ENCODE peak calls at places on chromosome 7, in ten cellular contexts. G is cardiac muscle cell, L is fibroblast of lung, B is sigmoid colon, D is psoas muscle, X is OCI-LY7, T is heart right ventricle, A is breast epithelium, V is left ventricle myocardium inferior, J is stomach. S is an unnamed sample.

GRCh38 chr7:98795741-98796493 is 73.9 kb downstream of the TMEM130 start:
- DNase-seq in G (no peak), L (peak; percentile 42), B (no peak), D (no peak), X (no peak), T (no peak), A (no peak), V (no peak), J (no peak), S (no peak)

GRCh38 chr7:247636-248035 is 42.3 kb upstream of the FOXL3 start:
- DNase-seq in G (no peak), L (no peak), B (no peak), D (no peak), X (no peak), T (no peak), A (no peak), V (no peak), J (no peak), S (no peak)

GRCh38 chr7:155863721-155864151 is 51.5 kb upstream of the SHH start:
- DNase-seq in G (no peak), L (no peak), B (peak; percentile 27), D (no peak), X (no peak), T (no peak), A (no peak), V (no peak), J (peak; percentile 17), S (no peak)

GRCh38 chr7:101986335-101986734 is 168.9 kb downstream of the CUX1 start:
- DNase-seq in G (peak; percentile 18), L (peak; percentile 38), B (no peak), D (no peak), X (no peak), T (no peak), A (no peak), V (no peak), J (no peak), S (no peak)

GRCh38 chr7:140304071-140304799 is 94.1 kb downstream of the SLC37A3 start:
- DNase-seq in G (no peak), L (peak; percentile 27), B (no peak), D (no peak), X (peak; percentile 52), T (no peak), A (no peak), V (no peak), J (no peak), S (no peak)

GRCh38 chr7:129298268-129298893 is 73.6 kb downstream of the AHCYL2 start:
- DNase-seq in G (peak; percentile 59), L (peak; percentile 23), B (no peak), D (peak; percentile 25), X (peak; percentile 63), T (peak; percentile 21), A (no peak), V (no peak), J (peak; percentile 61), S (no peak)

GRCh38 chr7:74138334-74138867 is 35.8 kb upstream of the EIF4H start:
- DNase-seq in G (no peak), L (no peak), B (no peak), D (no peak), X (no peak), T (no peak), A (no peak), V (no peak), J (no peak), S (no peak)

GRCh38 chr7:41699532-41699931 is 3.4 kb downstream of the INHBA start:
- DNase-seq in G (peak; percentile 76), L (peak; percentile 56), B (no peak), D (no peak), X (no peak), T (no peak), A (no peak), V (no peak), J (no peak), S (no peak)

DNA sequence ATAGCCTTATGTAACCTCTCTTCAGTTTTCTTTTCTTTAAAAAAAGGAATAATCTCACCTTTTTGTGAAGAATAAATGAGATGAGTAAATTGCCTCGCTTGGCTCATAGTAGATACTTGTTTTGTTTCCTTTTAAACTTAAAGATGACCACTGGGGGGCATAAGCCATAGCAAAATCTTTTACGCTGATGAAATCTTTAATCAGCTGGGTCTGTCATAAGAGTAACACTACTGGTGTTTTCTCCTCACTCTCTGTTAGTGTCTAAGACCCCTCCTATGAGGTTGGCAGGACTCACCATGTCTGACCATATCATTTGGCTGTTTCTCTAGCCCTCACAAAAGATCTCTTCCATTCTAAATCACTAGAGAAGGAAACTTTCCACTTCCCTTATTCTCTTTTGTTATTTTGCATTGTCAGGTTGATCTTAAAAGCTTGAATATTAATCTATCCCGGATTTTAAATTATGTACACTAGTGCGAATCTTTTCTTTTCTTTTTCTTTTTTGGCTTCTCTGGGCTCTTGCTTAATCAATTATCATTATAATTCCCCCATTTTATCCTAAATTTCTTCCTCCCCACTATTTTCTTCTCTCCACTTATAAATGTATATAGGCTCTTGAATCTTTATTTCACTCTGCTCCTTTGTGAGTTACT is 12.5 kb downstream of the STAG3 start:
- DNase-seq in G (peak; percentile 37), L (peak; percentile 39), B (no peak), D (no peak), X (peak; percentile 90), T (no peak), A (no peak), V (no peak), J (no peak), S (no peak)
- TF ChIP-seq CTCF in G (peak; percentile 49), L (peak; percentile 47), B (no peak), D (peak; percentile 39), X (peak; percentile 84), T (no peak), A (no peak), V (peak; percentile 50), J (no peak), S (peak; percentile 34)

GRCh38 chr7:105776986-105777910 is 99.2 kb downstream of the ATXN7L1 start:
- DNase-seq in G (no peak), L (peak; percentile 73), B (no peak), D (no peak), X (no peak), T (no peak), A (no peak), V (no peak), J (no peak), S (no peak)

GRCh38 chr7:105773030-105773460 is 103.4 kb downstream of the ATXN7L1 start:
- DNase-seq in G (no peak), L (no peak), B (no peak), D (no peak), X (no peak), T (no peak), A (no peak), V (no peak), J (no peak), S (no peak)

GRCh38 chr7:105778956-105779355 is 97.4 kb downstream of the ATXN7L1 start:
- DNase-seq in G (no peak), L (no peak), B (no peak), D (no peak), X (no peak), T (no peak), A (no peak), V (no peak), J (no peak), S (no peak)

GRCh38 chr7:105776068-105776790 is 100.2 kb downstream of the ATXN7L1 start:
- DNase-seq in G (peak; percentile 39), L (peak; percentile 100), B (peak; percentile 85), D (peak; percentile 80), X (no peak), T (peak; percentile 24), A (no peak), V (no peak), J (peak; percentile 35), S (no peak)

DNA sequence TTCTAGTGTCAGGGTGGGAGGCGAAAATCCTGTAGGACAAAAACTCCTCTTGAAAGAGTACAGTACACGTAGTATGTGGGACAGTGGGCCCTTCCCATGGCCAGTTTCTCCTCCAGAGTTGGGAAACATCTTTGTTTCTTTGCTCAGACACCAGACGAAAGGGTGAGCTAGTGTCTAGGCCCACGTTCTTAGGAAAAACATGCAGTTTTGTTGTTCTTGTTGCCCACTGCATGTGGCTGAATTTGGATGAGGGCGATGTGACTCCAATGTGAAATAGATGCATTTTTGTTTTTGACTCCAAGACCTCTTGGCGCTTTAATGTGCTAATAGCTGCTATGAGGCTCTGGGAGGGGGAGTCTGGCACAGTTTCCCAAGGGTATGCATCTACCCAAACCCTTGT is 100.8 kb downstream of the ATXN7L1 start:
- DNase-seq in G (no peak), L (no peak), B (no peak), D (no peak), X (no peak), T (no peak), A (no peak), V (no peak), J (no peak), S (no peak)
- H3K27ac ChIP-seq in G (no peak overlapping the region), L (peak overlapping the region; percentile 69), B (peak overlapping the region; percentile 65), D (peak overlapping the region; percentile 76), X (no peak overlapping the region), T (no peak overlapping the region), A (peak overlapping the region; percentile 15), V (no peak overlapping the region), J (no peak overlapping the region), S (no peak overlapping the region)

GRCh38 chr7:4225352-4225751 is 456.7 kb upstream of the FOXK1 start:
- DNase-seq in G (no peak), L (no peak), B (no peak), D (no peak), X (no peak), T (no peak), A (no peak), V (no peak), J (no peak), S (peak; percentile 71)

GRCh38 chr7:4230352-4230751 is 451.7 kb upstream of the FOXK1 start:
- DNase-seq in G (no peak), L (no peak), B (no peak), D (no peak), X (no peak), T (no peak), A (no peak), V (no peak), J (no peak), S (no peak)

GRCh38 chr7:4221043-4221442 is 461.1 kb upstream of the FOXK1 start:
- DNase-seq in G (no peak), L (no peak), B (no peak), D (no peak), X (no peak), T (no peak), A (no peak), V (no peak), J (no peak), S (no peak)

GRCh38 chr7:4227105-4228010 is 454.7 kb upstream of the FOXK1 start:
- DNase-seq in G (no peak), L (peak; percentile 30), B (no peak), D (no peak), X (no peak), T (no peak), A (no peak), V (no peak), J (no peak), S (peak; percentile 41)

GRCh38 chr7:4226166-4226857 is 455.8 kb upstream of the FOXK1 start:
- DNase-seq in G (no peak), L (no peak), B (no peak), D (no peak), X (no peak), T (no peak), A (no peak), V (no peak), J (no peak), S (peak; percentile 45)
- TF ChIP-seq CTCF in G (no peak), L (no peak), B (no peak), D (no peak), X (no peak), T (no peak), A (no peak), V (no peak), J (no peak), S (peak; percentile 12)

DNA sequence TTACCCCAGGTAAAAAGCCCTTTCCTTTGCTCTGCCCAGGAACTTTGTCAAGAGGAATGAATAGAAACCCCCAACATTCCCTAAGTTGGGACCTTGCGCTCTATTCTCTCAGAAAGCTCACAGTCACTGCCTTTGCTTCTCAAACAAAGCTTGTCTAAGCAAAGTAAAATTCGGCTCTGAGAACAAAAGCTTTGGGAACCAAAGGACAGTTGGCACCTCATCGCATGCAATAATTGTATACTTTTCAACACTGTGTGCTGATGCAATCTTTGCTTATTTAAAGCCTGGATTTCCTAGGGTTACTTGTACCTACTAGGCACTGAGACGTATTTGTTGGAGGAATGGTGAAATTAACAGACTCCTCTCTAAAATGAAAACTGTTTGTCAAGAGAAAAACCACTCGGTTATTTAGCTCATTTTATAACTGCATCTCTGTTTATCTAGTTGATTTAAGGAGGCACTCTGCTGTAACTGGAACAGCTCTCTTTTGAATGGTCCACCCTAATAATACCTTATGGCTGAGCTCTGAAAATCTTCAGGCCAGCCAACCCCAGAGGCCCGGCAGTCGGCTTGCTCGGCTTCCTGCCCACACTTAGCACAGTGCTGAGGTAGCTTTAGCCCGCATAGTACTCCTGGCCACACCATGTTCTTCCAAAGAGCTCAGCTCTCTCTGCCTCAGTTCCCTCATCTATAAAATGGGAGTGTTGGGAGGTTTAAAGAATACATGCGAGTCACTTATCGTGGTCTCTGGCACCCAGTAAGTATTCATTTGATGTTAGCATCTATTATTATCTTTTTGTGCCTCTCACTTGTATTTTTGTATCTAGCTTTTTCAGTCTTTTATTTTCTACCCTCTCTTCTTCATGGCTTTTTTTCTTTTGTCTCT is 80.2 kb upstream of the PRR15 start:
- DNase-seq in G (no peak), L (no peak), B (peak; percentile 71), D (no peak), X (no peak), T (peak; percentile 18), A (no peak), V (peak; percentile 32), J (no peak), S (no peak)
- H3K27ac ChIP-seq in G (peak overlapping the region; percentile 34), L (no peak overlapping the region), B (peak overlapping the region; percentile 91), D (no peak overlapping the region), X (no peak overlapping the region), T (no peak overlapping the region), A (peak overlapping the region; percentile 4), V (peak overlapping the region; percentile 44), J (no peak overlapping the region), S (no peak overlapping the region)

S was measured in upper lobe of right lung.